ENCODE peak calls at places on chromosomes 3 and 15, in six cellular contexts. Q, G, K, V, Z and T are unnamed samples. For H3K4me1, the result is how much of the 10 kb centered on the place peaks cover.

GRCh38 chr3:152299243-152299976 is 30.7 kb downstream of the MBNL1 start:
- DNase-seq in G (no peak), Z (no peak), V (no peak), K (no peak), Q (no peak), T (no peak)

GRCh38 chr3:7346364-7346763 is 485.4 kb downstream of the GRM7 start:
- DNase-seq in Q (no peak), Z (no peak), V (no peak), K (no peak), G (no peak), T (no peak)

GRCh38 chr15:36468746-36469145 is 110.7 kb upstream of the CDIN1 start:
- DNase-seq in V (no peak), G (no peak), K (no peak), Z (no peak), Q (peak), T (no peak)

GRCh38 chr3:23232016-23232415 is 28.9 kb downstream of the UBE2E2 start:
- DNase-seq in K (no peak), G (no peak), V (no peak), Q (no peak), Z (no peak), T (no peak)

GRCh38 chr3:110579841-110580550 is 491.6 kb upstream of the NECTIN3 start:
- DNase-seq in V (no peak), G (no peak), K (peak), Q (no peak), Z (no peak), T (no peak)

GRCh38 chr3:149936812-149937230 is 33.9 kb downstream of the PFN2 start:
- DNase-seq in K (peak), Z (peak), V (no peak), G (no peak), Q (peak), T (no peak)

GRCh38 chr15:28013976-28014375 is 85.1 kb downstream of the OCA2 start:
- DNase-seq in Z (no peak), V (no peak), K (no peak), G (no peak), Q (no peak), T (no peak)

GRCh38 chr3:196641278-196642058 is 2.0 kb downstream of the NRROS start:
- DNase-seq in Z (no peak), K (no peak), G (peak), V (peak), Q (no peak), T (no peak)

GRCh38 chr3:71172951-71173350 is 410.6 kb downstream of the FOXP1 start:
- DNase-seq in K (no peak), V (no peak), G (no peak), Q (no peak), Z (no peak), T (no peak)

GRCh38 chr3:14616606-14617507 is 34.7 kb upstream of the CCDC174 start:
- DNase-seq in Q (no peak), K (peak), Z (peak), G (peak), V (no peak), T (no peak)

GRCh38 chr3:197186887-197187588 is 111.4 kb downstream of the DLG1 start:
- DNase-seq in V (no peak), Q (peak), Z (peak), K (peak), G (no peak), T (no peak)

GRCh38 chr3:14492948-14493881 is 46.9 kb downstream of the GRIP2 start:
- DNase-seq in V (peak), G (peak), Q (no peak), K (no peak), Z (no peak), T (no peak)

GRCh38 chr15:67915374-67916050 is 75.7 kb upstream of the RNU6-1 start:
- DNase-seq in Z (peak), Q (peak), K (no peak), V (peak), G (peak), T (peak)

GRCh38 chr15:65653781-65654521 is 32.2 kb downstream of the SLC24A1 start:
- DNase-seq in G (no peak), Z (no peak), V (no peak), Q (no peak), K (no peak), T (no peak)

DNA sequence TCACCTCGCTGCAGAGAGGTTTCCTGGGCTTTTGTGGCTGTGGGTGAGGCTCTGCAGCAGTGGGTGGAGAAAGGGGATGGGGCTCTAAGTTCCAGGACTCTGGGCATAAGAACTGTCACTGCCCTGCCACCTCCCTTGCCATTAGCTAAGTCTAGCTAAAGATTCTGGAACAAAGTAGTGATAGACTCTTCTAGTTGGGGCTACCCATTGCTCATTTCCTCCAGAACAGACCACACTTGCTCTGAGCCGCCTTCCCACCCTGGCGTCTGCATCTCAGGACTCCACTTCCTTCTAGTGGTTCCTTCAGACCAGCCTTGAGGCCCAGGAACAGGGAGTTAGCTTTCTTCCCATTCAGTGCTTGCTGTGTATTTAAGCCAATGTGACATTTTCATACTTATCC is 7.5 kb downstream of the ARHGAP31 start:
- DNase-seq in Z (no peak), G (no peak), K (no peak), Q (no peak), V (no peak), T (no peak)
- H3K4me1 ChIP-seq in Z (under half), G (under half), K (under half), Q (under half), V (half or more), T (under half)

DNA sequence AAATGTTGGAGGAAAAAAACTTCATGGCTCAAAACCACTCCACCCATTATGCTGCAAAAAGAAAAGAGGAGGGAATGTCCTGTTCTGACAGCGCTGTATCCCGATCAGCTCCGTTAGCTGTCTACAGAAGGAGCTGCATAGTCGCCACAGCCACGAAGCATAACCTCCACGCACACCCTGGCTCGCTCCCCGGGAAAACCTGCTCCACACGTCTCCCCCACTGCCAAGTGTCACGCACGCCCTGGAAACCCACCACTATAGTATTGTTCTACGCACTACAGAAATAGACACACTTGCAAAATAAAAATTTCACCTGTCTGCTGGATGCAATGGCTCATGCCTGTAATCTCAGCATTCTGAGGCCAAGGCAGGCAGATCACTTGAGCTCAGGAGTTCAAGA is 55.8 kb downstream of the TBC1D2B start:
- DNase-seq in V (no peak), Q (no peak), K (no peak), G (no peak), Z (no peak), T (no peak)
- H3K4me3 ChIP-seq in V (no peak), Q (no peak), K (no peak), G (no peak), Z (no peak), T (no peak)

GRCh38 chr3:101861978-101862421 is 12.7 kb downstream of the NFKBIZ start:
- DNase-seq in K (no peak), V (no peak), Z (no peak), G (no peak), Q (no peak), T (no peak)
- H3K4me1 ChIP-seq in K (under half), V (under half), Z (under half), G (under half), Q (under half), T (under half)

GRCh38 chr3:29441020-29441324 is 160.1 kb downstream of the RBMS3 start:
- DNase-seq in V (no peak), K (peak), Z (no peak), Q (no peak), G (no peak), T (no peak)
- H3K4me3 ChIP-seq in V (peak), K (peak), Z (no peak), Q (no peak), G (no peak), T (no peak)

DNA sequence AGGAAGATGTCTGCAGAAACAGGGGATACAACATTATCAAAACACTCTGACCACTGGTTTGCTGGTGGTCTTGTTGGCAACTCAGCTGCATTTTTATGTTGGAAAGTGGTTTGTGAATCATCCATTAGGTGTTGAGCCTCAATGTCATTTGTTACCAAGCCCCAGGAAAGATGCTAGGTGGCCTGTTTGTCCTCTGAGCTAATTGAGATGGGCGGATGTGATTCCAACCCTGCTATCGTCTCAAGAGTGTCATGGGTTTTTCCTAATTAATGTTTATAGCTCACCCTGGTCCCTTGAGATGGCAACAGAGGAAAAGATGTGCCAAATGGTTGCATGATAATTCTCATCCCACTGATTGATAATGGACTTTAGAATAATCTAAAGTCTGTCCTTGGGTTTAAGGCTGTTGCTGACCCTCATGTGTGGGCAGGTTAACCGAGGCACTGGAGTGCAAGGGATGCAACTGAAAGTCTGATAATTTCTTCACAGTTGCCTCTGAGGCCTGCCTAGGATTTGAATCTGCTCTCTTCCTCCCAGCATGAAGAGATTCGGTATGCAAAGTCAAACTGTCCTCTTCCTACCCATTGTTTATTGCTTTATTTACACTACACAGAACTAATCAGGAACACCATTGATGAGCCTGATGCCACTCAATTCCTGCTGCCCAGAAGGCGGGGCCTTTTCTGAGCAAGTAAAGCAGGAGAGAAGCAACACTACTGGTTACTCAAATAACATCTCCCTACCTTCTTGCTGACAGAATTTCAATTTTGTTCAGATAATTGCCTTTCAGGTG is 166.2 kb upstream of the TBC1D5 start:
- DNase-seq in K (no peak), G (no peak), Q (no peak), Z (no peak), V (no peak), T (no peak)
- H3K4me1 ChIP-seq in K (under half), G (under half), Q (under half), Z (under half), V (under half), T (under half)

DNA sequence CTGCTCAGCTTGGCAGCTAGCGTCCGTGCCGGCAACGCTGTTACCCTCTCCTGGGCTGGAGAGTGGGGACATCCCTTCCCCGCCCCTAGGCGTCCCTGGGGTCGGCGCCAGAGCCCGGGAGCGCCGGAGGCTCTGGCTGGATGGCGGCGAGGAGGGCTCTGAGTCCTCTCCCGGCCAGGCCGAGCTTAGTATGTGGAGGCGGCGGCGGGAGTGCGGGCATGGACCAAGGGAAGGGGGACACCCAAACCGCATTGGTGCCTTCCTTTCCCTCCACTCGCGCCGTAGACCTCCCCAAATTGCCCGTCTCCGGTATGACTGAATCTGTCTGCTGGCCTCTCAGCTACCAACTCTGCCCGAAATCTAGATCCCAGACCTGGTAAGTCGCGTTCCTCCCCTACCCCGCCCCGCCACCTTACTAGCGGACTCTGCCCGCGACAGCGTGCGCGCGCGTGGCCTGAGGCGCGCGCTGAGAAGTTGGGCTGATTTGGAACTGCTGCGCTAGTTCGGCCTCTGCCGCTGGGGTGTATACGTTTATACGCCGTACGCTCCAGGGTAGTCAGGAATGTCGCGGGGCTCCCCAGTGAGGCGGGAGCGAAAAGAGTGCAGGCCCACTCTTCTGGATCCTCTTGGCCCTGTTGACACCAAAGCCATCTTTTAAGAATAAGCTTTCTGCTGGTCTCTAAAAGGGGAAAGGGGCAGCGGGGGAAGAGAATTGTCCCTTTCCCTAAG is 12.2 kb downstream of the ZIC1 start:
- DNase-seq in Z (peak), G (no peak), Q (no peak), K (no peak), V (no peak), T (no peak)
- H3K4me3 ChIP-seq in Z (peak), G (no peak), Q (no peak), K (no peak), V (no peak), T (peak)

GRCh38 chr3:129663045-129663446 is 56.6 kb upstream of the PLXND1 start:
- DNase-seq in V (no peak), G (no peak), Q (no peak), K (no peak), Z (peak), T (no peak)
- H3K4me1 ChIP-seq in V (under half), G (under half), Q (under half), K (under half), Z (under half), T (under half)

GRCh38 chr3:51994530-51994929 is 1.2 kb downstream of the RPL29 start:
- DNase-seq in Z (no peak), Q (no peak), K (no peak), V (no peak), G (no peak), T (no peak)
- H3K4me3 ChIP-seq in Z (peak), Q (no peak), K (peak), V (peak), G (peak), T (peak)